ENCODE peak calls at places on chromosome 22, in four cellular contexts. One of them, this sample, is unnamed.

GRCh38 chr22:38267086-38267485 is 5.7 kb downstream of the TMEM184B start:
- DNase-seq in kidney tubule cell: no peak
- DNase-seq in activated CD4-positive, alpha-beta T cell treated with anti-CD3 and anti-CD28 coated beads for 36 hours: peak
- DNase-seq in fibroblast of lung: no peak
- DNase-seq in this sample: no peak

GRCh38 chr22:49052023-49052538 is 775.6 kb downstream of the BRD1 start:
- DNase-seq in kidney tubule cell: peak
- DNase-seq in activated CD4-positive, alpha-beta T cell treated with anti-CD3 and anti-CD28 coated beads for 36 hours: peak
- DNase-seq in fibroblast of lung: peak
- DNase-seq in this sample: no peak

GRCh38 chr22:40263191-40263590 is 83.1 kb upstream of the ADSL start:
- DNase-seq in kidney tubule cell: no peak
- DNase-seq in activated CD4-positive, alpha-beta T cell treated with anti-CD3 and anti-CD28 coated beads for 36 hours: no peak
- DNase-seq in fibroblast of lung: no peak
- DNase-seq in this sample: no peak

GRCh38 chr22:49079743-49080500 is 747.8 kb downstream of the BRD1 start:
- DNase-seq in kidney tubule cell: no peak
- DNase-seq in activated CD4-positive, alpha-beta T cell treated with anti-CD3 and anti-CD28 coated beads for 36 hours: no peak
- DNase-seq in fibroblast of lung: no peak
- DNase-seq in this sample: no peak

GRCh38 chr22:44211946-44212930 is 31.5 kb downstream of the PARVG start:
- DNase-seq in kidney tubule cell: no peak
- DNase-seq in activated CD4-positive, alpha-beta T cell treated with anti-CD3 and anti-CD28 coated beads for 36 hours: no peak
- DNase-seq in fibroblast of lung: peak
- DNase-seq in this sample: no peak

GRCh38 chr22:40235418-40235817 is 57.7 kb downstream of the TNRC6B start:
- DNase-seq in kidney tubule cell: peak
- DNase-seq in activated CD4-positive, alpha-beta T cell treated with anti-CD3 and anti-CD28 coated beads for 36 hours: no peak
- DNase-seq in fibroblast of lung: no peak
- DNase-seq in this sample: no peak

GRCh38 chr22:37558815-37559214 is 1.5 kb upstream of the CDC42EP1 start:
- DNase-seq in kidney tubule cell: no peak
- DNase-seq in activated CD4-positive, alpha-beta T cell treated with anti-CD3 and anti-CD28 coated beads for 36 hours: no peak
- DNase-seq in fibroblast of lung: no peak
- DNase-seq in this sample: no peak

GRCh38 chr22:45200862-45201511 is 37.3 kb downstream of the NUP50 start:
- DNase-seq in kidney tubule cell: no peak
- DNase-seq in activated CD4-positive, alpha-beta T cell treated with anti-CD3 and anti-CD28 coated beads for 36 hours: no peak
- DNase-seq in fibroblast of lung: peak
- DNase-seq in this sample: no peak

GRCh38 chr22:41286639-41287091 is 678 bp upstream of the RANGAP1 start:
- DNase-seq in kidney tubule cell: peak
- DNase-seq in activated CD4-positive, alpha-beta T cell treated with anti-CD3 and anti-CD28 coated beads for 36 hours: peak
- DNase-seq in fibroblast of lung: peak
- DNase-seq in this sample: no peak

GRCh38 chr22:19451570-19451969 is 4.1 kb upstream of the C22orf39 start:
- DNase-seq in kidney tubule cell: no peak
- DNase-seq in activated CD4-positive, alpha-beta T cell treated with anti-CD3 and anti-CD28 coated beads for 36 hours: no peak
- DNase-seq in fibroblast of lung: no peak
- DNase-seq in this sample: no peak

GRCh38 chr22:48464246-48464645 is 1363.4 kb downstream of the BRD1 start:
- DNase-seq in kidney tubule cell: no peak
- DNase-seq in activated CD4-positive, alpha-beta T cell treated with anti-CD3 and anti-CD28 coated beads for 36 hours: no peak
- DNase-seq in fibroblast of lung: no peak
- DNase-seq in this sample: no peak

GRCh38 chr22:29727248-29727551 is 7.4 kb downstream of the CABP7 start:
- DNase-seq in kidney tubule cell: peak
- DNase-seq in activated CD4-positive, alpha-beta T cell treated with anti-CD3 and anti-CD28 coated beads for 36 hours: peak
- DNase-seq in fibroblast of lung: peak
- DNase-seq in this sample: peak

GRCh38 chr22:28013611-28014010 is 94.6 kb upstream of the PITPNB start:
- DNase-seq in kidney tubule cell: no peak
- DNase-seq in activated CD4-positive, alpha-beta T cell treated with anti-CD3 and anti-CD28 coated beads for 36 hours: no peak
- DNase-seq in fibroblast of lung: no peak
- DNase-seq in this sample: no peak

GRCh38 chr22:49021926-49022815 is 805.5 kb downstream of the BRD1 start:
- DNase-seq in kidney tubule cell: no peak
- DNase-seq in activated CD4-positive, alpha-beta T cell treated with anti-CD3 and anti-CD28 coated beads for 36 hours: no peak
- DNase-seq in fibroblast of lung: no peak
- DNase-seq in this sample: no peak

GRCh38 chr22:25702046-25702445 is 39.9 kb upstream of the MYO18B start:
- DNase-seq in kidney tubule cell: peak
- DNase-seq in activated CD4-positive, alpha-beta T cell treated with anti-CD3 and anti-CD28 coated beads for 36 hours: no peak
- DNase-seq in fibroblast of lung: peak
- DNase-seq in this sample: no peak

GRCh38 chr22:18973264-18974031 is 37.4 kb upstream of the PRODH start:
- DNase-seq in kidney tubule cell: no peak
- DNase-seq in activated CD4-positive, alpha-beta T cell treated with anti-CD3 and anti-CD28 coated beads for 36 hours: no peak
- DNase-seq in fibroblast of lung: no peak
- DNase-seq in this sample: no peak

GRCh38 chr22:44131412-44131811 is 49.3 kb upstream of the PARVG start:
- DNase-seq in kidney tubule cell: peak
- DNase-seq in activated CD4-positive, alpha-beta T cell treated with anti-CD3 and anti-CD28 coated beads for 36 hours: no peak
- DNase-seq in fibroblast of lung: no peak
- DNase-seq in this sample: no peak

GRCh38 chr22:48940988-48941902 is 886.4 kb downstream of the BRD1 start:
- DNase-seq in kidney tubule cell: no peak
- DNase-seq in activated CD4-positive, alpha-beta T cell treated with anti-CD3 and anti-CD28 coated beads for 36 hours: no peak
- DNase-seq in fibroblast of lung: no peak
- DNase-seq in this sample: no peak

GRCh38 chr22:42553475-42554361 is at the start of gene SERHL2:
- DNase-seq in kidney tubule cell: peak
- DNase-seq in activated CD4-positive, alpha-beta T cell treated with anti-CD3 and anti-CD28 coated beads for 36 hours: peak
- DNase-seq in fibroblast of lung: peak
- DNase-seq in this sample: peak

GRCh38 chr22:44625421-44625760 is 76.6 kb upstream of the PRR5 start:
- DNase-seq in kidney tubule cell: no peak
- DNase-seq in activated CD4-positive, alpha-beta T cell treated with anti-CD3 and anti-CD28 coated beads for 36 hours: no peak
- DNase-seq in fibroblast of lung: no peak
- DNase-seq in this sample: no peak

GRCh38 chr22:42282252-42282942 is 11.9 kb upstream of the TCF20 start:
- DNase-seq in kidney tubule cell: no peak
- DNase-seq in activated CD4-positive, alpha-beta T cell treated with anti-CD3 and anti-CD28 coated beads for 36 hours: no peak
- DNase-seq in fibroblast of lung: no peak
- DNase-seq in this sample: no peak

GRCh38 chr22:30206964-30207363 is 39.6 kb downstream of the LIF start:
- DNase-seq in kidney tubule cell: peak
- DNase-seq in activated CD4-positive, alpha-beta T cell treated with anti-CD3 and anti-CD28 coated beads for 36 hours: no peak
- DNase-seq in fibroblast of lung: peak
- DNase-seq in this sample: peak

GRCh38 chr22:20123364-20124082 is 6.5 kb upstream of the TRMT2A start:
- DNase-seq in kidney tubule cell: no peak
- DNase-seq in activated CD4-positive, alpha-beta T cell treated with anti-CD3 and anti-CD28 coated beads for 36 hours: no peak
- DNase-seq in fibroblast of lung: no peak
- DNase-seq in this sample: no peak

GRCh38 chr22:48382197-48382596 is 1445.5 kb downstream of the BRD1 start:
- DNase-seq in kidney tubule cell: no peak
- DNase-seq in activated CD4-positive, alpha-beta T cell treated with anti-CD3 and anti-CD28 coated beads for 36 hours: no peak
- DNase-seq in fibroblast of lung: no peak
- DNase-seq in this sample: no peak

GRCh38 chr22:21015051-21016006 is at the start of gene P2RX6:
- DNase-seq in kidney tubule cell: peak
- DNase-seq in activated CD4-positive, alpha-beta T cell treated with anti-CD3 and anti-CD28 coated beads for 36 hours: peak
- DNase-seq in fibroblast of lung: no peak
- DNase-seq in this sample: no peak

This sample was measured in iPS-NIHi11.